ENCODE peak calls at places on chromosome 21, in six cellular contexts. One of them, this sample, is unnamed.

GRCh38 chr21:45530423-45531113 is 11.7 kb downstream of the SLC19A1 start:
- DNase-seq in NCI-H2029: no peak
- DNase-seq in mesenchymal stem cell: no peak
- DNase-seq in T-helper 22 cell: no peak
- DNase-seq in activated CD4-positive, alpha-beta T cell treated with anti-CD3 and anti-CD28 coated beads, Interleukin-2, amount 50 U/mL, for 24 hours: no peak
- DNase-seq in AG08396: no peak
- DNase-seq in this sample: no peak

GRCh38 chr21:37419228-37419906 is 52.8 kb downstream of the DYRK1A start:
- DNase-seq in AG08396: no peak
- DNase-seq in NCI-H2029: no peak
- DNase-seq in T-helper 22 cell: no peak
- DNase-seq in activated CD4-positive, alpha-beta T cell treated with anti-CD3 and anti-CD28 coated beads, Interleukin-2, amount 50 U/mL, for 24 hours: no peak
- DNase-seq in mesenchymal stem cell: peak
- DNase-seq in this sample: no peak

GRCh38 chr21:41361053-41361785 is 608 bp upstream of the MX2 start:
- DNase-seq in activated CD4-positive, alpha-beta T cell treated with anti-CD3 and anti-CD28 coated beads, Interleukin-2, amount 50 U/mL, for 24 hours: no peak
- DNase-seq in mesenchymal stem cell: no peak
- DNase-seq in AG08396: no peak
- DNase-seq in NCI-H2029: no peak
- DNase-seq in T-helper 22 cell: no peak
- DNase-seq in this sample: no peak

GRCh38 chr21:34198232-34199120 is 125.1 kb downstream of the MRPS6 start:
- DNase-seq in mesenchymal stem cell: no peak
- DNase-seq in AG08396: no peak
- DNase-seq in activated CD4-positive, alpha-beta T cell treated with anti-CD3 and anti-CD28 coated beads, Interleukin-2, amount 50 U/mL, for 24 hours: no peak
- DNase-seq in NCI-H2029: no peak
- DNase-seq in T-helper 22 cell: no peak
- DNase-seq in this sample: no peak

GRCh38 chr21:41560701-41561158 is 52.8 kb upstream of the TMPRSS2 start:
- DNase-seq in T-helper 22 cell: no peak
- DNase-seq in NCI-H2029: no peak
- DNase-seq in activated CD4-positive, alpha-beta T cell treated with anti-CD3 and anti-CD28 coated beads, Interleukin-2, amount 50 U/mL, for 24 hours: no peak
- DNase-seq in mesenchymal stem cell: no peak
- DNase-seq in AG08396: no peak
- DNase-seq in this sample: no peak

GRCh38 chr21:46352156-46352499 is 28.2 kb downstream of the PCNT start:
- DNase-seq in activated CD4-positive, alpha-beta T cell treated with anti-CD3 and anti-CD28 coated beads, Interleukin-2, amount 50 U/mL, for 24 hours: no peak
- DNase-seq in AG08396: no peak
- DNase-seq in T-helper 22 cell: no peak
- DNase-seq in mesenchymal stem cell: no peak
- DNase-seq in NCI-H2029: no peak
- DNase-seq in this sample: no peak

GRCh38 chr21:44509539-44509938 is 30.5 kb downstream of the KRTAP10-1 start:
- DNase-seq in activated CD4-positive, alpha-beta T cell treated with anti-CD3 and anti-CD28 coated beads, Interleukin-2, amount 50 U/mL, for 24 hours: no peak
- DNase-seq in AG08396: peak
- DNase-seq in NCI-H2029: peak
- DNase-seq in T-helper 22 cell: no peak
- DNase-seq in mesenchymal stem cell: no peak
- DNase-seq in this sample: no peak

GRCh38 chr21:32958288-32958992 is 67.3 kb upstream of the OLIG2 start:
- DNase-seq in NCI-H2029: no peak
- DNase-seq in mesenchymal stem cell: no peak
- DNase-seq in activated CD4-positive, alpha-beta T cell treated with anti-CD3 and anti-CD28 coated beads, Interleukin-2, amount 50 U/mL, for 24 hours: no peak
- DNase-seq in T-helper 22 cell: no peak
- DNase-seq in AG08396: no peak
- DNase-seq in this sample: no peak

GRCh38 chr21:28066051-28066450 is 926.6 kb downstream of the LTN1 start:
- DNase-seq in AG08396: no peak
- DNase-seq in NCI-H2029: no peak
- DNase-seq in mesenchymal stem cell: no peak
- DNase-seq in activated CD4-positive, alpha-beta T cell treated with anti-CD3 and anti-CD28 coated beads, Interleukin-2, amount 50 U/mL, for 24 hours: no peak
- DNase-seq in T-helper 22 cell: no peak
- DNase-seq in this sample: no peak

GRCh38 chr21:42799516-42799915 is 79.8 kb downstream of the WDR4 start:
- DNase-seq in T-helper 22 cell: no peak
- DNase-seq in NCI-H2029: no peak
- DNase-seq in AG08396: no peak
- DNase-seq in activated CD4-positive, alpha-beta T cell treated with anti-CD3 and anti-CD28 coated beads, Interleukin-2, amount 50 U/mL, for 24 hours: peak
- DNase-seq in mesenchymal stem cell: no peak
- DNase-seq in this sample: no peak

GRCh38 chr21:29647353-29647781 is 292.4 kb downstream of the GRIK1 start:
- DNase-seq in AG08396: peak
- DNase-seq in activated CD4-positive, alpha-beta T cell treated with anti-CD3 and anti-CD28 coated beads, Interleukin-2, amount 50 U/mL, for 24 hours: no peak
- DNase-seq in NCI-H2029: no peak
- DNase-seq in T-helper 22 cell: no peak
- DNase-seq in mesenchymal stem cell: peak
- DNase-seq in this sample: peak

GRCh38 chr21:16891821-16892220 is 621.0 kb upstream of the CXADR start:
- DNase-seq in NCI-H2029: peak
- DNase-seq in T-helper 22 cell: no peak
- DNase-seq in mesenchymal stem cell: no peak
- DNase-seq in AG08396: peak
- DNase-seq in activated CD4-positive, alpha-beta T cell treated with anti-CD3 and anti-CD28 coated beads, Interleukin-2, amount 50 U/mL, for 24 hours: no peak
- DNase-seq in this sample: no peak

GRCh38 chr21:32735524-32735923 is 7.7 kb upstream of the SYNJ1 start:
- DNase-seq in mesenchymal stem cell: no peak
- DNase-seq in NCI-H2029: no peak
- DNase-seq in activated CD4-positive, alpha-beta T cell treated with anti-CD3 and anti-CD28 coated beads, Interleukin-2, amount 50 U/mL, for 24 hours: no peak
- DNase-seq in T-helper 22 cell: no peak
- DNase-seq in AG08396: no peak
- DNase-seq in this sample: no peak

GRCh38 chr21:44377922-44378645 is 24.7 kb downstream of the TRPM2 start:
- DNase-seq in T-helper 22 cell: no peak
- DNase-seq in NCI-H2029: no peak
- DNase-seq in activated CD4-positive, alpha-beta T cell treated with anti-CD3 and anti-CD28 coated beads, Interleukin-2, amount 50 U/mL, for 24 hours: no peak
- DNase-seq in AG08396: no peak
- DNase-seq in mesenchymal stem cell: no peak
- DNase-seq in this sample: no peak

GRCh38 chr21:28150778-28151177 is 841.9 kb downstream of the LTN1 start:
- DNase-seq in mesenchymal stem cell: peak
- DNase-seq in NCI-H2029: no peak
- DNase-seq in AG08396: no peak
- DNase-seq in activated CD4-positive, alpha-beta T cell treated with anti-CD3 and anti-CD28 coated beads, Interleukin-2, amount 50 U/mL, for 24 hours: no peak
- DNase-seq in T-helper 22 cell: no peak
- DNase-seq in this sample: no peak

GRCh38 chr21:42200906-42201614 is 17.9 kb upstream of the ABCG1 start:
- DNase-seq in AG08396: no peak
- DNase-seq in activated CD4-positive, alpha-beta T cell treated with anti-CD3 and anti-CD28 coated beads, Interleukin-2, amount 50 U/mL, for 24 hours: no peak
- DNase-seq in T-helper 22 cell: no peak
- DNase-seq in mesenchymal stem cell: no peak
- DNase-seq in NCI-H2029: no peak
- DNase-seq in this sample: no peak

GRCh38 chr21:24727803-24728425 is 879.4 kb downstream of the MRPL39 start:
- DNase-seq in NCI-H2029: no peak
- DNase-seq in AG08396: peak
- DNase-seq in T-helper 22 cell: no peak
- DNase-seq in activated CD4-positive, alpha-beta T cell treated with anti-CD3 and anti-CD28 coated beads, Interleukin-2, amount 50 U/mL, for 24 hours: no peak
- DNase-seq in mesenchymal stem cell: no peak
- DNase-seq in this sample: no peak

GRCh38 chr21:42153046-42153685 is 65.8 kb upstream of the ABCG1 start:
- DNase-seq in AG08396: no peak
- DNase-seq in mesenchymal stem cell: no peak
- DNase-seq in NCI-H2029: no peak
- DNase-seq in T-helper 22 cell: no peak
- DNase-seq in activated CD4-positive, alpha-beta T cell treated with anti-CD3 and anti-CD28 coated beads, Interleukin-2, amount 50 U/mL, for 24 hours: no peak
- DNase-seq in this sample: no peak

GRCh38 chr21:43207043-43207315 is 38.2 kb downstream of the CRYAA start:
- DNase-seq in T-helper 22 cell: no peak
- DNase-seq in AG08396: no peak
- DNase-seq in activated CD4-positive, alpha-beta T cell treated with anti-CD3 and anti-CD28 coated beads, Interleukin-2, amount 50 U/mL, for 24 hours: no peak
- DNase-seq in mesenchymal stem cell: no peak
- DNase-seq in NCI-H2029: no peak
- DNase-seq in this sample: no peak

GRCh38 chr21:28419811-28420210 is 572.9 kb downstream of the LTN1 start:
- DNase-seq in mesenchymal stem cell: no peak
- DNase-seq in NCI-H2029: no peak
- DNase-seq in AG08396: no peak
- DNase-seq in T-helper 22 cell: no peak
- DNase-seq in activated CD4-positive, alpha-beta T cell treated with anti-CD3 and anti-CD28 coated beads, Interleukin-2, amount 50 U/mL, for 24 hours: no peak
- DNase-seq in this sample: no peak

GRCh38 chr21:15706686-15707085 is 23.1 kb upstream of the USP25 start:
- DNase-seq in NCI-H2029: no peak
- DNase-seq in T-helper 22 cell: no peak
- DNase-seq in AG08396: peak
- DNase-seq in activated CD4-positive, alpha-beta T cell treated with anti-CD3 and anti-CD28 coated beads, Interleukin-2, amount 50 U/mL, for 24 hours: no peak
- DNase-seq in mesenchymal stem cell: peak
- DNase-seq in this sample: peak

GRCh38 chr21:45001134-45002095 is 61.6 kb downstream of the SLX9 start:
- DNase-seq in T-helper 22 cell: no peak
- DNase-seq in AG08396: peak
- DNase-seq in NCI-H2029: no peak
- DNase-seq in mesenchymal stem cell: no peak
- DNase-seq in activated CD4-positive, alpha-beta T cell treated with anti-CD3 and anti-CD28 coated beads, Interleukin-2, amount 50 U/mL, for 24 hours: no peak
- DNase-seq in this sample: peak

GRCh38 chr21:42310411-42311001 is 4.7 kb downstream of the TFF3 start:
- DNase-seq in mesenchymal stem cell: no peak
- DNase-seq in T-helper 22 cell: no peak
- DNase-seq in activated CD4-positive, alpha-beta T cell treated with anti-CD3 and anti-CD28 coated beads, Interleukin-2, amount 50 U/mL, for 24 hours: no peak
- DNase-seq in NCI-H2029: no peak
- DNase-seq in AG08396: no peak
- DNase-seq in this sample: no peak

GRCh38 chr21:14875704-14876364 is 189.0 kb downstream of the NRIP1 start:
- DNase-seq in T-helper 22 cell: no peak
- DNase-seq in activated CD4-positive, alpha-beta T cell treated with anti-CD3 and anti-CD28 coated beads, Interleukin-2, amount 50 U/mL, for 24 hours: no peak
- DNase-seq in NCI-H2029: no peak
- DNase-seq in AG08396: no peak
- DNase-seq in mesenchymal stem cell: no peak
- DNase-seq in this sample: no peak

GRCh38 chr21:38859852-38860251 is 54.1 kb downstream of the ETS2 start:
- DNase-seq in T-helper 22 cell: no peak
- DNase-seq in activated CD4-positive, alpha-beta T cell treated with anti-CD3 and anti-CD28 coated beads, Interleukin-2, amount 50 U/mL, for 24 hours: no peak
- DNase-seq in mesenchymal stem cell: no peak
- DNase-seq in NCI-H2029: no peak
- DNase-seq in AG08396: no peak
- DNase-seq in this sample: no peak

GRCh38 chr21:35083246-35083645 is 34.1 kb upstream of the RUNX1 start:
- DNase-seq in activated CD4-positive, alpha-beta T cell treated with anti-CD3 and anti-CD28 coated beads, Interleukin-2, amount 50 U/mL, for 24 hours: no peak
- DNase-seq in mesenchymal stem cell: no peak
- DNase-seq in AG08396: no peak
- DNase-seq in T-helper 22 cell: no peak
- DNase-seq in NCI-H2029: no peak
- DNase-seq in this sample: no peak

GRCh38 chr21:26710155-26710554 is 135.1 kb downstream of the ADAMTS1 start:
- DNase-seq in AG08396: no peak
- DNase-seq in T-helper 22 cell: no peak
- DNase-seq in mesenchymal stem cell: no peak
- DNase-seq in NCI-H2029: no peak
- DNase-seq in activated CD4-positive, alpha-beta T cell treated with anti-CD3 and anti-CD28 coated beads, Interleukin-2, amount 50 U/mL, for 24 hours: no peak
- DNase-seq in this sample: no peak

GRCh38 chr21:36454079-36454478 is 25.8 kb downstream of the CLDN14 start:
- DNase-seq in NCI-H2029: no peak
- DNase-seq in T-helper 22 cell: no peak
- DNase-seq in mesenchymal stem cell: no peak
- DNase-seq in activated CD4-positive, alpha-beta T cell treated with anti-CD3 and anti-CD28 coated beads, Interleukin-2, amount 50 U/mL, for 24 hours: no peak
- DNase-seq in AG08396: no peak
- DNase-seq in this sample: no peak

GRCh38 chr21:35227774-35228173 is 178.7 kb upstream of the RUNX1 start:
- DNase-seq in T-helper 22 cell: no peak
- DNase-seq in mesenchymal stem cell: no peak
- DNase-seq in AG08396: no peak
- DNase-seq in activated CD4-positive, alpha-beta T cell treated with anti-CD3 and anti-CD28 coated beads, Interleukin-2, amount 50 U/mL, for 24 hours: no peak
- DNase-seq in NCI-H2029: peak
- DNase-seq in this sample: no peak

GRCh38 chr21:42261832-42262200 is 42.9 kb downstream of the ABCG1 start:
- DNase-seq in activated CD4-positive, alpha-beta T cell treated with anti-CD3 and anti-CD28 coated beads, Interleukin-2, amount 50 U/mL, for 24 hours: no peak
- DNase-seq in AG08396: no peak
- DNase-seq in NCI-H2029: no peak
- DNase-seq in T-helper 22 cell: no peak
- DNase-seq in mesenchymal stem cell: no peak
- DNase-seq in this sample: no peak